ENCODE peak calls at places on chromosomes 6 and 20, in five cellular contexts. K is IMR-90; W is activated CD8-positive, alpha-beta T cell treated with anti-CD3 and anti-CD28 coated beads for 36 hours; L is cardiac muscle cell; D is SK-N-SH. M is an unnamed sample.

GRCh38 chr6:26358511-26358981 is 6.5 kb upstream of the BTN3A2 start:
- DNase-seq in D (no peak), L (no peak), K (no peak), W (peak; percentile 18), M (no peak)

GRCh38 chr20:58891076-58891685 is 38.7 kb downstream of the GNAS start:
- DNase-seq in D (peak; percentile 84), W (peak; percentile 72), L (peak; percentile 87), K (peak; percentile 52), M (peak; percentile 77)

GRCh38 chr6:156880913-156881312 is 103.7 kb downstream of the ARID1B start:
- DNase-seq in K (no peak), D (no peak), W (no peak), L (no peak), M (no peak)

GRCh38 chr20:17761612-17762011 is 61.8 kb downstream of the BANF2 start:
- DNase-seq in D (peak; percentile 36), L (no peak), K (no peak), W (no peak), M (no peak)

GRCh38 chr6:100512203-100512862 is 47.6 kb upstream of the SIM1 start:
- DNase-seq in K (peak; percentile 56), L (peak; percentile 1), W (no peak), D (no peak), M (no peak)

GRCh38 chr6:169370054-169370453 is 116.4 kb upstream of the THBS2 start:
- DNase-seq in K (peak; percentile 29), W (no peak), D (no peak), L (no peak), M (no peak)

GRCh38 chr6:90446164-90446563 is 140.7 kb downstream of the MAP3K7 start:
- DNase-seq in W (no peak), K (peak; percentile 43), D (no peak), L (no peak), M (no peak)

GRCh38 chr6:29529956-29530355 is 29.6 kb downstream of the UBD start:
- DNase-seq in W (no peak), D (no peak), K (no peak), L (no peak), M (no peak)

GRCh38 chr20:25046736-25047666 is 10.9 kb downstream of the ACSS1 start:
- DNase-seq in W (no peak), L (no peak), D (no peak), K (no peak), M (no peak)

GRCh38 chr6:159646136-159646535 is 46.9 kb downstream of the SOD2 start:
- DNase-seq in K (peak; percentile 24), L (no peak), D (no peak), W (no peak), M (no peak)

GRCh38 chr6:53837875-53838806 is 43.3 kb downstream of the LRRC1 start:
- DNase-seq in K (peak; percentile 22), L (no peak), D (no peak), W (no peak), M (no peak)

GRCh38 chr6:88089708-88090107 is 42.1 kb downstream of the SPACA1 start:
- DNase-seq in L (no peak), D (no peak), K (no peak), W (no peak), M (no peak)

GRCh38 chr6:47180633-47181032 is 129.1 kb downstream of the TNFRSF21 start:
- DNase-seq in W (peak; percentile 2), D (no peak), L (no peak), K (peak; percentile 44), M (no peak)

GRCh38 chr20:10337291-10337690 is 96.7 kb downstream of the MKKS start:
- DNase-seq in K (no peak), W (no peak), D (no peak), L (no peak), M (no peak)

GRCh38 chr20:57479196-57479595 is 45.7 kb downstream of the CTCFL start:
- DNase-seq in L (no peak), K (no peak), D (no peak), W (no peak), M (no peak)

GRCh38 chr6:87993331-87993730 is 54.3 kb upstream of the SPACA1 start:
- DNase-seq in K (no peak), W (no peak), L (no peak), D (no peak), M (no peak)

GRCh38 chr6:144824018-144824417 is 538.9 kb downstream of the UTRN start:
- DNase-seq in K (no peak), D (no peak), L (no peak), W (no peak), M (no peak)

GRCh38 chr6:41546475-41546865 is 289 bp downstream of the FOXP4 start:
- DNase-seq in W (peak; percentile 43), D (no peak), K (no peak), L (no peak), M (no peak)

GRCh38 chr6:170367241-170367640 is 60.7 kb downstream of the FAM120B start:
- DNase-seq in K (peak; percentile 14), W (no peak), L (no peak), D (peak; percentile 69), M (no peak)

GRCh38 chr6:95553880-95554279 is 23.5 kb upstream of the MANEA start:
- DNase-seq in D (no peak), K (no peak), W (no peak), L (no peak), M (no peak)

GRCh38 chr20:59207235-59207634 is 43.6 kb downstream of the ZNF831 start:
- DNase-seq in D (no peak), L (no peak), K (no peak), W (no peak), M (no peak)

GRCh38 chr6:170160031-170160627 is 130.7 kb downstream of the DLL1 start:
- DNase-seq in K (no peak), W (peak; percentile 36), L (no peak), D (no peak), M (no peak)

GRCh38 chr6:57177545-57178225 is 5.6 kb downstream of the BAG2 start:
- DNase-seq in L (peak; percentile 11), D (no peak), W (no peak), K (peak; percentile 30), M (no peak)

GRCh38 chr20:56463428-56463827 is 5.0 kb upstream of the RTF2 start:
- DNase-seq in W (peak; percentile 41), D (no peak), L (no peak), K (no peak), M (no peak)

GRCh38 chr6:44285552-44286284 is 15.5 kb downstream of the TMEM151B start:
- DNase-seq in W (no peak), K (peak; percentile 35), D (no peak), L (peak; percentile 65), M (peak; percentile 67)

GRCh38 chr6:56691201-56691595 is 48.5 kb upstream of the DST start:
- DNase-seq in K (no peak), W (no peak), L (no peak), D (no peak), M (no peak)

GRCh38 chr20:41373384-41373783 is 6.8 kb upstream of the EMILIN3 start:
- DNase-seq in W (no peak), L (no peak), D (no peak), K (no peak), M (no peak)

GRCh38 chr6:16758163-16758975 is 2.9 kb downstream of the ATXN1 start:
- DNase-seq in W (no peak), K (no peak), L (peak; percentile 34), D (no peak), M (peak; percentile 36)

GRCh38 chr6:154899825-154900468 is 95.2 kb upstream of the TIAM2 start:
- DNase-seq in L (no peak), D (no peak), W (no peak), K (no peak), M (no peak)

GRCh38 chr6:141634269-141634668 is 498.5 kb upstream of the GJE1 start:
- DNase-seq in K (no peak), L (no peak), D (no peak), W (no peak), M (no peak)

GRCh38 chr20:50844430-50845100 is 49.7 kb downstream of the BCAS4 start:
- DNase-seq in K (peak; percentile 87), L (no peak), W (peak; percentile 92), D (no peak), M (no peak)

GRCh38 chr6:30646450-30647038 is 389 bp upstream of the C6orf136 start:
- DNase-seq in L (peak; percentile 12), W (peak; percentile 97), D (peak; percentile 45), K (no peak), M (peak; percentile 92)

DNA sequence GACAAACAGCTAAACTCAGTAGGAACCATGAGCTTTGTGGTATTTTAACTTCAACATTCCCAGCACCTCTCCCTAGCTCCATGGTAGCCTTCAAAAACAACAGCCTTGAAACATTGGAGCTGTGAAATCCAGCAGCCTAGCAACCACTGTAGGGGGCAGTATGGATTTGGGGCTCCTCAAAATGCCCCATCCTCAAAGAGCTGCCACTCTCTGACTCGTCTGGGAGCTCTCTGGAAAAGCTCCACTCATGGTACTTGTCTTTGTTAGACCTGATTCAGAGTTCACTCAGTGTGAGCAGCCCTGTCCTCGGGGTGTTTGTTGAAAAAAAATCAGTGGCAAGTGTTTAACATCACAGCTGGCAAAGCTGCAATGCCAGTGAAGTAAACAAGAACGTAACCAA is 82.9 kb downstream of the KIF6 start:
- DNase-seq in K (no peak), D (no peak), W (no peak), L (no peak), M (no peak)
- TF ChIP-seq CTCF in K (no peak), D (no peak), W (no peak), L (no peak), M (no peak)

DNA sequence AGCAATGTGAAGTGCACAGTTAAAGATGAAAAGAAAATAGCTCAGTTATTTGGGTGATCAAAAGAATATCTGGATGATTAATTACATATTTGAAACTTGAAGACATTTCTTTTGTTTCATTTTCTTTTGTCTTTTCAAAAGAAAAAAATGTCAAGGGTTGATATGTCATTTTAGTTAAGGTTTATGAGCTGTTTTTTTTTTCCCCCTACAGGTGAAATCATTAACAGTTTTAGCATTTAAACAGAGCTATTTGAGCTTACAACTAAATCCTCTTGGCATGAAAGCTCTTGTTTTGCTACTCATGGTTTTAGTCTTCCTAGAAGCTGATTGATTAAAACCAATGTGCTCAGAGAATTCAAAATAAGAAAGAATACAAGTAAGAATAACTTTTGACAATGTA is 887.3 kb downstream of the PHF3 start:
- DNase-seq in L (no peak), W (no peak), D (no peak), K (no peak), M (no peak)
- TF ChIP-seq CTCF in L (no peak), W (no peak), D (no peak), K (no peak), M (no peak)

DNA sequence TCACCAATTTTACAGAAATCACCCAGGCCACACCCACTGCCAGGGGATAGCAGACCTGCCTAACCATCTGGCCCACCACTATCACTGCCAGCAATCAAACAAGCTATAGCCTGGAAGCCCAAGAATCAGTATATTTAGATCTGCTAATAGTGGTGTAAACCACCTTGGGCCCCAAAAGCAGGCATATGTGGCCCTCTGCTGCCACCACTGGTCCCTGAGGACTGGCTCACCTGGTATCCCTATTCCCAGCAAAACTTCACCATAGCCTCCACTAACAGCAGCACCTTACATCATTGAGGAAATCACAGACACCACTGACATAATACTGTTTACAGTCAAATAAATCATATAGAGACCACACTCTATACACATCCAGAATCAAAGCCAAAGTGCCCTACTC is 880.4 kb upstream of the MAN1A1 start:
- DNase-seq in D (no peak), L (no peak), W (no peak), K (no peak), M (no peak)
- TF ChIP-seq CTCF in D (no peak), L (no peak), W (no peak), K (no peak), M (no peak)

DNA sequence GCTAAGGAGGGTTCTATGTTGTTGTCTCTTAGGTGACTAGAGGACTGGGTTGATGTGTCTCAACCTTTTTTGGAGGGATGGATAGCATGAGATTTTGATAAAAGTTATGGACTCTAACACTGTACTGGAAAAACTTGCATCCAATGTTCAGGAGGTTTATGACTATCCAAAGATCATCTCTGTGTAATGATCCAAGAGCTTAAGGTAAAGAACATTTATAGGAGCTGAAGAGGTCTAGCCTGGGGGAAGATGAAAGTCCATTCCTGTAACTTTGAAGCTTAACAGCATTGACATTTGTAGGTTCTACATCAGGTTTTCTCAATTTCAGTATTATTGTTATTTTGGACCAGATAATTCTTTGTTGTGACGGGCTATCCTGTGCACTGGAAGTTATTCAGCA is 48.9 kb downstream of the ESF1 start:
- DNase-seq in L (no peak), D (no peak), W (no peak), K (no peak), M (no peak)
- TF ChIP-seq CTCF in L (no peak), D (no peak), W (no peak), K (no peak), M (no peak)